ENCODE peak calls at places on chromosomes 6 and 20, in eight cellular contexts. J is PC-3, D is tibial artery, X is iris pigment epithelial cell, T is NCI-H748 treated with DMSO at 0.1 percent for 48 hours, L is heart right ventricle, Y is glomerular endothelial cell, A is globus pallidus. E is an unnamed sample.

GRCh38 chr20:62020935-62021701 is 44.6 kb downstream of the TAF4 start:
- DNase-seq in J (no peak), D (no peak), X (peak), T (no peak), L (peak), Y (no peak), A (peak), E (peak)

GRCh38 chr20:49447946-49448809 is 34.3 kb downstream of the KCNB1 start:
- DNase-seq in J (no peak), D (peak), X (no peak), T (no peak), L (no peak), Y (no peak), A (no peak), E (no peak)

GRCh38 chr6:71238351-71238750 is 50.3 kb upstream of the OGFRL1 start:
- DNase-seq in J (no peak), D (no peak), X (peak), T (no peak), L (no peak), Y (no peak), A (no peak), E (no peak)

GRCh38 chr6:166244353-166245045 is 63.7 kb downstream of the PRR18 start:
- DNase-seq in J (no peak), D (no peak), X (no peak), T (no peak), L (no peak), Y (no peak), A (no peak), E (no peak)

GRCh38 chr6:7646394-7646793 is 56.4 kb downstream of the SNRNP48 start:
- DNase-seq in J (no peak), D (no peak), X (peak), T (no peak), L (no peak), Y (no peak), A (no peak), E (no peak)

GRCh38 chr20:44023515-44024371 is 109.1 kb downstream of the TOX2 start:
- DNase-seq in J (no peak), D (no peak), X (no peak), T (no peak), L (no peak), Y (no peak), A (no peak), E (no peak)

GRCh38 chr6:139857143-139857542 is 482.7 kb upstream of the CITED2 start:
- DNase-seq in J (no peak), D (no peak), X (no peak), T (no peak), L (no peak), Y (no peak), A (no peak), E (no peak)

GRCh38 chr20:63791497-63792156 is 39.4 kb downstream of the ZBTB46 start:
- DNase-seq in J (no peak), D (no peak), X (peak), T (no peak), L (peak), Y (no peak), A (no peak), E (peak)

GRCh38 chr6:31597006-31597405 is 4.2 kb upstream of the NCR3 start:
- DNase-seq in J (peak), D (no peak), X (no peak), T (peak), L (no peak), Y (no peak), A (no peak), E (no peak)

GRCh38 chr6:139533573-139534471 is 159.4 kb upstream of the CITED2 start:
- DNase-seq in J (no peak), D (no peak), X (peak), T (no peak), L (no peak), Y (no peak), A (no peak), E (no peak)

GRCh38 chr6:50815436-50816114 is 3.1 kb upstream of the TFAP2B start:
- DNase-seq in J (peak), D (no peak), X (peak), T (no peak), L (no peak), Y (peak), A (no peak), E (no peak)

GRCh38 chr20:25081065-25081729 is 744 bp downstream of the VSX1 start:
- DNase-seq in J (no peak), D (no peak), X (no peak), T (no peak), L (no peak), Y (no peak), A (no peak), E (peak)

GRCh38 chr20:14775778-14776177 is 438.4 kb upstream of the FLRT3 start:
- DNase-seq in J (peak), D (peak), X (peak), T (no peak), L (no peak), Y (no peak), A (no peak), E (no peak)

GRCh38 chr20:3314391-3314790 is 75.4 kb upstream of the SLC4A11 start:
- DNase-seq in J (no peak), D (no peak), X (no peak), T (no peak), L (no peak), Y (no peak), A (no peak), E (no peak)

GRCh38 chr6:90463359-90463758 is 123.5 kb downstream of the MAP3K7 start:
- DNase-seq in J (no peak), D (no peak), X (no peak), T (no peak), L (no peak), Y (no peak), A (no peak), E (no peak)

GRCh38 chr6:38179794-38180430 is 360.4 kb downstream of the ZFAND3 start:
- DNase-seq in J (no peak), D (no peak), X (no peak), T (no peak), L (no peak), Y (no peak), A (no peak), E (no peak)

GRCh38 chr20:50788045-50788867 is 6.6 kb upstream of the BCAS4 start:
- DNase-seq in J (peak), D (peak), X (peak), T (no peak), L (no peak), Y (no peak), A (peak), E (peak)

GRCh38 chr6:110039996-110040383 is 61.9 kb downstream of the GPR6 start:
- DNase-seq in J (peak), D (no peak), X (peak), T (peak), L (no peak), Y (no peak), A (no peak), E (peak)

GRCh38 chr20:35360033-35360432 is 51.7 kb downstream of the UQCC1 start:
- DNase-seq in J (no peak), D (no peak), X (no peak), T (no peak), L (no peak), Y (no peak), A (no peak), E (no peak)